ENCODE peak calls at places on chromosome 9, in ten cellular contexts. C is psoas muscle, X is kidney tubule cell, E is NCI-H1694 treated with DMSO at 0.1 percent for 48 hours, M is PC-9, Q is HEK293T, G is HT-29, H is HepG2, Y is NCI-H446, U is NCI-H2081. K is an unnamed sample.

GRCh38 chr9:78291240-78291915 is 5.5 kb upstream of the PSAT1 start:
- DNase-seq in Q (no peak), E (peak), C (no peak), X (peak), U (no peak), H (no peak), Y (no peak), M (no peak), G (no peak), K (no peak)

GRCh38 chr9:110217656-110218099 is 9.7 kb upstream of the C9orf152 start:
- DNase-seq in H (peak), X (peak), M (no peak), Q (no peak), G (peak), E (peak), Y (no peak), U (peak), C (no peak), K (no peak)

GRCh38 chr9:126556560-126557250 is 57.0 kb upstream of the LMX1B start:
- DNase-seq in Y (no peak), M (no peak), U (no peak), G (no peak), E (no peak), X (no peak), Q (no peak), C (no peak), H (no peak), K (no peak)

GRCh38 chr9:72633966-72634365 is 112.6 kb downstream of the TMC1 start:
- DNase-seq in X (peak), U (no peak), Y (no peak), C (no peak), M (no peak), G (peak), E (no peak), H (no peak), Q (no peak), K (no peak)

GRCh38 chr9:6739218-6739617 is 18.6 kb upstream of the KDM4C start:
- DNase-seq in M (peak), G (peak), C (no peak), Y (no peak), U (peak), Q (peak), H (peak), X (peak), E (peak), K (no peak)

GRCh38 chr9:123893146-123893545 is 36.8 kb downstream of the DENND1A start:
- DNase-seq in Y (no peak), E (no peak), X (no peak), Q (no peak), C (no peak), H (no peak), M (no peak), G (no peak), U (no peak), K (no peak)

GRCh38 chr9:1979815-1980367 is 35.3 kb upstream of the SMARCA2 start:
- DNase-seq in U (no peak), G (no peak), Y (peak), C (peak), E (peak), X (peak), M (no peak), H (no peak), Q (no peak), K (no peak)

GRCh38 chr9:14992025-14992424 is 81.8 kb upstream of the FREM1 start:
- DNase-seq in Y (no peak), G (no peak), X (no peak), M (peak), E (peak), Q (no peak), H (no peak), U (no peak), C (no peak), K (no peak)

GRCh38 chr9:75133396-75133795 is 45.1 kb downstream of the OSTF1 start:
- DNase-seq in H (no peak), G (no peak), Q (no peak), Y (no peak), X (no peak), U (no peak), C (no peak), M (no peak), E (no peak), K (no peak)

GRCh38 chr9:21030389-21031035 is 928 bp downstream of the HACD4 start:
- DNase-seq in C (no peak), Y (no peak), M (peak), H (no peak), X (peak), G (no peak), E (no peak), U (no peak), Q (no peak), K (no peak)

GRCh38 chr9:21856301-21857094 is 54.1 kb downstream of the MTAP start:
- DNase-seq in E (no peak), Q (no peak), G (no peak), M (no peak), X (peak), Y (no peak), U (no peak), C (no peak), H (peak), K (no peak)

GRCh38 chr9:128178806-128179431 is 12.5 kb downstream of the CIZ1 start:
- DNase-seq in C (no peak), U (no peak), M (no peak), G (no peak), Y (no peak), H (no peak), Q (no peak), E (no peak), X (no peak), K (no peak)

GRCh38 chr9:36136277-36136893 is at the start of gene GLIPR2:
- DNase-seq in E (peak), G (no peak), C (peak), U (peak), X (peak), H (peak), Y (no peak), Q (peak), M (no peak), K (peak)

GRCh38 chr9:130237071-130237470 is 28.5 kb upstream of the HMCN2 start:
- DNase-seq in Y (no peak), M (no peak), Q (no peak), G (no peak), E (no peak), C (no peak), H (no peak), U (no peak), X (no peak), K (no peak)

GRCh38 chr9:15856591-15856990 is 303.7 kb downstream of the CCDC171 start:
- DNase-seq in U (no peak), C (no peak), Y (no peak), E (no peak), X (no peak), G (no peak), M (no peak), Q (no peak), H (no peak), K (no peak)

GRCh38 chr9:20319641-20320337 is 302.5 kb downstream of the MLLT3 start:
- DNase-seq in U (no peak), Y (no peak), C (no peak), E (no peak), M (no peak), H (no peak), X (peak), Q (peak), G (no peak), K (peak)